ENCODE peak calls at places on chromosome 18, in four cellular contexts. One of them, this sample, is unnamed. For H3K79me2, the result is how much of the 10 kb centered on the place peaks cover.

GRCh38 chr18:48929951-48930713 is 20.6 kb downstream of the SMAD7 start:
- DNase-seq in trophoblast cell: no peak
- DNase-seq in H9: no peak
- DNase-seq in H1: no peak
- DNase-seq in this sample: peak

GRCh38 chr18:48022531-48023330 is 92.3 kb upstream of the SMAD2 start:
- DNase-seq in H1: no peak
- DNase-seq in H9: no peak
- DNase-seq in trophoblast cell: peak
- DNase-seq in this sample: peak

GRCh38 chr18:55322176-55322735 is 265.7 kb downstream of the TCF4 start:
- DNase-seq in H9: peak
- DNase-seq in H1: peak
- DNase-seq in trophoblast cell: peak
- DNase-seq in this sample: peak

GRCh38 chr18:45962461-45962860 is 4.7 kb downstream of the EPG5 start:
- DNase-seq in H1: no peak
- DNase-seq in trophoblast cell: peak
- DNase-seq in H9: no peak
- DNase-seq in this sample: peak

GRCh38 chr18:46169464-46169941 is 65.3 kb downstream of the HAUS1 start:
- DNase-seq in H9: no peak
- DNase-seq in trophoblast cell: no peak
- DNase-seq in H1: no peak
- DNase-seq in this sample: peak

GRCh38 chr18:61574665-61575064 is 241.4 kb downstream of the CDH20 start:
- DNase-seq in H9: no peak
- DNase-seq in trophoblast cell: no peak
- DNase-seq in H1: no peak
- DNase-seq in this sample: no peak

GRCh38 chr18:4264347-4264791 is 190.7 kb downstream of the DLGAP1 start:
- DNase-seq in H1: no peak
- DNase-seq in trophoblast cell: no peak
- DNase-seq in H9: no peak
- DNase-seq in this sample: no peak

GRCh38 chr18:79553696-79554095 is 125.9 kb upstream of the CTDP1 start:
- DNase-seq in trophoblast cell: no peak
- DNase-seq in H9: no peak
- DNase-seq in H1: no peak
- DNase-seq in this sample: no peak

GRCh38 chr18:45493830-45494229 is 121.4 kb upstream of the SLC14A2 start:
- DNase-seq in H9: no peak
- DNase-seq in H1: no peak
- DNase-seq in trophoblast cell: no peak
- DNase-seq in this sample: no peak

GRCh38 chr18:8978394-8978793 is 124.1 kb upstream of the NDUFV2 start:
- DNase-seq in H9: no peak
- DNase-seq in H1: no peak
- DNase-seq in trophoblast cell: no peak
- DNase-seq in this sample: no peak
- H3K9ac ChIP-seq in H9: no peak
- H3K9ac ChIP-seq in H1: no peak
- H3K9ac ChIP-seq in trophoblast cell: no peak
- H3K9ac ChIP-seq in this sample: no peak

GRCh38 chr18:5937086-5937485 is 41.8 kb upstream of the TMEM200C start:
- DNase-seq in H1: no peak
- DNase-seq in trophoblast cell: no peak
- DNase-seq in H9: no peak
- DNase-seq in this sample: no peak
- H3K18ac ChIP-seq in H1: no peak
- H3K18ac ChIP-seq in trophoblast cell: no peak
- H3K18ac ChIP-seq in H9: no peak
- H3K18ac ChIP-seq in this sample: no peak

GRCh38 chr18:76827205-76827885 is 5.0 kb downstream of the ZNF236 start:
- DNase-seq in H9: no peak
- DNase-seq in trophoblast cell: no peak
- DNase-seq in H1: no peak
- DNase-seq in this sample: no peak
- H3K79me2 ChIP-seq in H9: under half
- H3K79me2 ChIP-seq in trophoblast cell: under half
- H3K79me2 ChIP-seq in H1: under half
- H3K79me2 ChIP-seq in this sample: under half

GRCh38 chr18:58748899-58749595 is 77.8 kb downstream of the MALT1 start:
- DNase-seq in trophoblast cell: no peak
- DNase-seq in H1: no peak
- DNase-seq in H9: no peak
- DNase-seq in this sample: no peak
- H3K9ac ChIP-seq in trophoblast cell: no peak
- H3K9ac ChIP-seq in H1: no peak
- H3K9ac ChIP-seq in H9: no peak
- H3K9ac ChIP-seq in this sample: no peak

DNA sequence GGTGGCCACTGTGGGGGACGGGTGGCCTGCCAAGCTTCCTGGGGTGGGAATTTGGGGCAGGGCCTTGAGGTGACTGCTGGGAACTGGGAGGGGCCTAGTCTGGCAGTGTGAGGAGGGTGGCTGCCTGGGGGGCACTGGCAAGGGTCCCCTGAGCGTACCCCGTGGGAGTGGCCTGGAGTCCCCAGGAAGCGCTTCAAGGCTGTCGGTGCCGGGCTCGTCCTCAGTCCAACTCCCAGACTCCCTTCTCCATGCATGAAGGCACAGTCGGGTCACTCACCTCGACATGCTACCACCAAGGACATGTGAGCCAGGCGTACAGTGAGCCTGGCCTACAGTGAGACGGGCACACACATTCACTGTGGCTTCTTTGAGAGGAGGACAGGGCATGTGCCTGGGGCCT is 105.3 kb downstream of the SMIM21 start:
- DNase-seq in H9: no peak
- DNase-seq in trophoblast cell: no peak
- DNase-seq in H1: no peak
- DNase-seq in this sample: no peak
- H3K18ac ChIP-seq in H9: peak
- H3K18ac ChIP-seq in trophoblast cell: no peak
- H3K18ac ChIP-seq in H1: no peak
- H3K18ac ChIP-seq in this sample: no peak

DNA sequence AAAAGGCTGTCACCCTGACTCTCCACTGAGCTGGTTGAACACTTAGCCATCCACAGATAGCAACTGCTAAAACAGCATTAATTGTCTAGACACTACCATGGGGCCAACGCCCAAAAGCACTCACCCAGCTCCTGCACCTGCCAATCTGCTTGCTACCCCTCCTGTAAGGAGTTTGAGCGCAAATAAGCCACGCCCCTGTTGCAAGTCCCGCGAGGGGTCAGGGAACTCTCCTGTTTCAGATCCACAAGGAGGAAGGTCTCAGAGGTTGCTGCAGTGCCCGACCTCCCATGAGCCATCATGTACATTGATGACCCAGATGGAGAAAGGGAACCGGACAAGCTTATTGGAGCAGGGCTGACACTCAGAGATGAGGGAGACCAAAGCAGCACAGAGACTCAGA is 106.8 kb downstream of the ZNF516 start:
- DNase-seq in trophoblast cell: no peak
- DNase-seq in H9: no peak
- DNase-seq in H1: no peak
- DNase-seq in this sample: no peak
- H3K79me2 ChIP-seq in trophoblast cell: under half
- H3K79me2 ChIP-seq in H9: under half
- H3K79me2 ChIP-seq in H1: under half
- H3K79me2 ChIP-seq in this sample: under half

DNA sequence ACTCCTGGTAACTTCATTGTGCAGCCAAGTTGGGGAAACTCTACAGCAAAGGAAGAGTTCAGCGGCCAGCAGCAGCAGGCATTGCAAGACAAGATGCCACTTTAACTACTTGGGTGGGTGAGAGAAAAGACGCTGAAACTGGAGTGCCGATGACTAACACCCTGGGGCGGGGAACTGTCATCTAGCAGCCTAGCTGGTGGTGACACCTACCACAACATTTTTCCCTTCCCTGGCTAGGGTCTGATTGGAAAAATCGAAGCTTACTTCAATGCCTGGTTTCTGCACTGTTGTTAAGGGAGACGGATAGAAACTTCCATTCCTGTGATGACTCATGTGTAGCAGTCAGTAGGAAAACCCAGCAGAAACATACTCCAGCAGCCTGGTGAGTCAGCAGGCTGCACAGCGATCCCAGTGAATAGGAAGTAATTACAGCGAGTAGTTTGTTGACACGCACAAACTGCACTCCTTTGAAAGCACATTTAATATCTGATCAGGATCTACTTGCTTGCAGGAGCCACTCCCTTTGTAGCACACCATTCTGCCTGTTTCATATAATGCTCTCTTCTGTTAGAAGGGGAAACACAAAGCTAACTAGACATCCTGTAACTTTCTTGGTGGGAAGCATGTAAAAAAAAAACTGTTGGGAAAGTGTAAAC is 62.1 kb upstream of the MAPRE2 start:
- DNase-seq in H9: peak
- DNase-seq in H1: no peak
- DNase-seq in trophoblast cell: peak
- DNase-seq in this sample: peak
- H3K9ac ChIP-seq in H9: peak
- H3K9ac ChIP-seq in H1: no peak
- H3K9ac ChIP-seq in trophoblast cell: no peak
- H3K9ac ChIP-seq in this sample: no peak

GRCh38 chr18:7754258-7754657 is 187.1 kb downstream of the PTPRM start:
- DNase-seq in H9: no peak
- DNase-seq in trophoblast cell: no peak
- DNase-seq in H1: no peak
- DNase-seq in this sample: no peak
- H3K18ac ChIP-seq in H9: no peak
- H3K18ac ChIP-seq in trophoblast cell: no peak
- H3K18ac ChIP-seq in H1: no peak
- H3K18ac ChIP-seq in this sample: peak

GRCh38 chr18:26022585-26022984 is 67.8 kb downstream of the SS18 start:
- DNase-seq in H1: no peak
- DNase-seq in trophoblast cell: no peak
- DNase-seq in H9: no peak
- DNase-seq in this sample: peak
- H3K79me2 ChIP-seq in H1: under half
- H3K79me2 ChIP-seq in trophoblast cell: under half
- H3K79me2 ChIP-seq in H9: under half
- H3K79me2 ChIP-seq in this sample: under half

DNA sequence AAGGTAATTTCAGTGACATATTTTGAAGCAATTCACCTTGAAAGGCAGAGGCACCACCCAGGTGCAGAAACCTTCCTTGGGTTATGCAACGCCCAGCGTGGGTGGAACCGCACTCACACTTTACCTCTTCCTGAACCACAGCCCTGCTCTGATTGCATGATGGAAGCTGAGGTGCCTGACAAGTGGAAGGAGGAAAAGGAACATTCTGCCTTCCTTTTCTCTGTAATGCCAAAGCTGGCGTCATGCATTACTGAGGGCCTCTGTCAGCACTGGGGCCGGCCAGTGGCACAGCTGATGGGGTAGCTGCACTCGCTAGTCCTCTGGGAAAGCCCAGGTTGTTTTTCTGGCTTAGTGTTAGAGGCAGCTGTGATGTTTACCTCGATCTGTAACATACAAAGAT is 266.5 kb downstream of the NEDD4L start:
- DNase-seq in trophoblast cell: peak
- DNase-seq in H1: no peak
- DNase-seq in H9: no peak
- DNase-seq in this sample: no peak
- H3K9ac ChIP-seq in trophoblast cell: no peak
- H3K9ac ChIP-seq in H1: no peak
- H3K9ac ChIP-seq in H9: no peak
- H3K9ac ChIP-seq in this sample: no peak

This sample was measured in mesendoderm.